ENCODE peak calls at places on chromosomes 1 and 21, in nine cellular contexts. K, Z, G, S, F, D, L, I and Y are unnamed samples.
A peak's percentile ranks its signal among the peaks of the same experiment; 100 is the strongest.

GRCh38 chr1:16088996-16089395 is 15.5 kb upstream of the FAM131C start:
- DNase-seq in K (peak; percentile 59), Z (no peak), G (no peak), S (no peak), F (no peak), D (no peak), L (no peak), I (no peak), Y (no peak)

GRCh38 chr1:220224611-220225124 is 47.6 kb downstream of the RAB3GAP2 start:
- DNase-seq in K (no peak), Z (no peak), G (peak; percentile 40), S (no peak), F (no peak), D (no peak), L (no peak), I (no peak), Y (no peak)

GRCh38 chr1:54854376-54855020 is 32.5 kb downstream of the DHCR24 start:
- DNase-seq in K (no peak), Z (no peak), G (no peak), S (no peak), F (no peak), D (no peak), L (no peak), I (no peak), Y (no peak)

GRCh38 chr1:16117369-16117768 is 38.5 kb downstream of the EPHA2 start:
- DNase-seq in K (no peak), Z (no peak), G (no peak), S (no peak), F (no peak), D (no peak), L (no peak), I (no peak), Y (no peak)

GRCh38 chr1:202189012-202189790 is 4.4 kb upstream of the LGR6 start:
- DNase-seq in K (peak; percentile 84), Z (peak; percentile 65), G (peak; percentile 91), S (peak; percentile 81), F (peak; percentile 62), D (peak; percentile 90), L (peak; percentile 91), I (peak; percentile 69), Y (peak; percentile 81)

GRCh38 chr1:58397187-58397820 is 149.2 kb downstream of the OMA1 start:
- DNase-seq in K (no peak), Z (no peak), G (no peak), S (no peak), F (no peak), D (no peak), L (no peak), I (no peak), Y (no peak)

GRCh38 chr21:42593007-42593814 is 60.2 kb upstream of the PDE9A start:
- DNase-seq in K (peak; percentile 64), Z (peak; percentile 65), G (peak; percentile 94), S (peak; percentile 80), F (peak; percentile 60), D (peak; percentile 84), L (peak; percentile 88), I (peak; percentile 73), Y (peak; percentile 71)

GRCh38 chr21:43328591-43329360 is 98.2 kb downstream of the SIK1 start:
- DNase-seq in K (no peak), Z (no peak), G (no peak), S (no peak), F (no peak), D (no peak), L (no peak), I (no peak), Y (no peak)

GRCh38 chr1:93620841-93621210 is 60.8 kb downstream of the BCAR3 start:
- DNase-seq in K (no peak), Z (no peak), G (peak; percentile 55), S (no peak), F (no peak), D (no peak), L (peak; percentile 64), I (no peak), Y (no peak)

GRCh38 chr1:178609015-178609414 is 96.1 kb downstream of the TEX35 start:
- DNase-seq in K (no peak), Z (no peak), G (no peak), S (no peak), F (no peak), D (no peak), L (no peak), I (no peak), Y (no peak)
- H3K4me1 ChIP-seq in K (no peaks in the 10 kb centered on the region), Z (peaks cover 8% of the 10 kb centered on the region), G (peaks cover 6% of the 10 kb centered on the region), S (no peaks in the 10 kb centered on the region), F (no peaks in the 10 kb centered on the region), D (peaks cover 9% of the 10 kb centered on the region), L (no peaks in the 10 kb centered on the region), I (no peaks in the 10 kb centered on the region), Y (no peaks in the 10 kb centered on the region)

DNA sequence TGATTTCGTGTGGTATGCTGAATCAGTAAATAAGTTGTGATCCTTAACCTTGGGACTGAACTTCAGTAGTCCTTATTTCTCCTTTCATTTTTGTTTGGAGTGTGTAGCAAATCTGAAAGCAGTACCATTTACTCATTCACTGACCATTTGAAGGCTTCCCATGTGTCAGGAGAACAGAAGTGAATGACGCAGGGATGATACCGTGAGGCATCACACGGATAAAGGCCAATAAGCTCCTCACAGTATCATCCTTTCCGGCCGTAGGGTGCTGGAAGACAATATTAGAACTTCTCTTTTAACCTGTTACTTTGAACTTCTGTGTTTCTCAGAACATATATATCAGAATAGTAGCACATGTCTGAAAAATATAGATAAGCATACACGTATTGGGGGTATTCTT is 21.3 kb downstream of the BACH1 start:
- DNase-seq in K (no peak), Z (no peak), G (no peak), S (no peak), F (no peak), D (no peak), L (no peak), I (no peak), Y (no peak)
- H3K4me1 ChIP-seq in K (peaks cover 3% of the 10 kb centered on the region), Z (peaks cover 46% of the 10 kb centered on the region), G (no peaks in the 10 kb centered on the region), S (peaks cover 18% of the 10 kb centered on the region), F (peaks cover 38% of the 10 kb centered on the region), D (peaks cover 16% of the 10 kb centered on the region), L (peaks cover 32% of the 10 kb centered on the region), I (no peaks in the 10 kb centered on the region), Y (no peaks in the 10 kb centered on the region)

GRCh38 chr1:152367436-152367835 is 7.6 kb upstream of the FLG2 start:
- DNase-seq in K (no peak), Z (no peak), G (no peak), S (no peak), F (no peak), D (no peak), L (no peak), I (no peak), Y (no peak)
- H3K4me1 ChIP-seq in K (no peaks in the 10 kb centered on the region), Z (no peaks in the 10 kb centered on the region), G (no peaks in the 10 kb centered on the region), S (no peaks in the 10 kb centered on the region), F (no peaks in the 10 kb centered on the region), D (no peaks in the 10 kb centered on the region), L (no peaks in the 10 kb centered on the region), I (no peaks in the 10 kb centered on the region), Y (no peaks in the 10 kb centered on the region)

DNA sequence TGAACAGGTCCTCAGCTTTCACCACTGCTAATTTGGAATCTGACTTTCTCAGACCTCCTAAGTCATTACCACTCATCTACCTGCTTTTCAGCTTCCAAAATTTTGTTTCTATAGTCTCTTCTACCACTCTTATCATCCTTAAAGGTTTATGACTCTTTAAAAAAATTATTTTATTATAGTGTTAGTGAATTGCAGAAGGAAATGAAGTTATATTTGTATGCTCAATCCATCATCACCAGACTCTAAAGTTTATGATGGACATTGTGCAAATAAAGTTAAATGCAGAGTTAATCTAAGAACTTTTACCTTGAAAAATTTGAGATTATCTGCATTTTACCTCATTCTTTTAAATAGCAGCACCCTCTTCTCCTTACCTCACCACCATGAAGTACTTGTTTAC is 14.6 kb downstream of the CDC42BPA start:
- DNase-seq in K (no peak), Z (no peak), G (no peak), S (no peak), F (no peak), D (no peak), L (no peak), I (no peak), Y (no peak)
- H3K4me1 ChIP-seq in K (peaks cover 7% of the 10 kb centered on the region), Z (peaks cover 19% of the 10 kb centered on the region), G (peaks cover 16% of the 10 kb centered on the region), S (peaks cover 13% of the 10 kb centered on the region), F (peaks cover 44% of the 10 kb centered on the region), D (peaks cover 14% of the 10 kb centered on the region), L (peaks cover 7% of the 10 kb centered on the region), I (no peaks in the 10 kb centered on the region), Y (no peaks in the 10 kb centered on the region)

GRCh38 chr1:90835172-90835660 is 118.1 kb upstream of the BARHL2 start:
- DNase-seq in K (no peak), Z (no peak), G (peak; percentile 48), S (no peak), F (no peak), D (no peak), L (no peak), I (no peak), Y (no peak)

GRCh38 chr1:90837420-90837819 is 120.3 kb upstream of the BARHL2 start:
- DNase-seq in K (no peak), Z (no peak), G (peak; percentile 50), S (no peak), F (no peak), D (no peak), L (no peak), I (no peak), Y (no peak)

GRCh38 chr1:90834354-90835171 is 117.5 kb upstream of the BARHL2 start:
- DNase-seq in K (no peak), Z (no peak), G (no peak), S (peak; percentile 77), F (no peak), D (no peak), L (no peak), I (no peak), Y (no peak)

GRCh38 chr1:90835661-90836344 is 118.7 kb upstream of the BARHL2 start:
- DNase-seq in K (peak; percentile 49), Z (no peak), G (peak; percentile 75), S (no peak), F (peak; percentile 11), D (no peak), L (no peak), I (no peak), Y (no peak)

DNA sequence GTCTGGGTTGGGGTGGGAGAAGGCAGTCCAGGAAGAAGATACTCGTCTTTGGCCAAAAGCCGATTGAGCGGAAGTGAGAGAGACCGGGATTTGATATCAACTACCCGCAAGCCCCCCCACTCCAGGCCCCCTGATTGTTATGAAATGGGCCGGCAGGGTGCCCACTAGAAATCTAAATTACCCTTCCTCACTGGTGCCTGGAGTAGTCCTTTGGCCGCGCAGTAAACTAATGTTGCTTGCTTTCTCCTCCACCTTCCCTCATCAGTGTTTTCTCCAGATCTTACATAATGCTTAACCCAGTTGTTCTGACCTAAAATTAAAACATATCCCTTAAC is 119.2 kb upstream of the BARHL2 start:
- DNase-seq in K (no peak), Z (no peak), G (no peak), S (no peak), F (no peak), D (no peak), L (no peak), I (no peak), Y (no peak)
- H3K4me1 ChIP-seq in K (no peaks in the 10 kb centered on the region), Z (peaks cover 17% of the 10 kb centered on the region), G (peaks cover 68% of the 10 kb centered on the region), S (peaks cover 8% of the 10 kb centered on the region), F (peaks cover 17% of the 10 kb centered on the region), D (peaks cover 15% of the 10 kb centered on the region), L (peaks cover 12% of the 10 kb centered on the region), I (peaks cover 14% of the 10 kb centered on the region), Y (peaks cover 14% of the 10 kb centered on the region)